ENCODE peak calls at places on chromosome 21, in eight cellular contexts. P, E, Q, W, S, U, T and C are unnamed samples.

GRCh38 chr21:45617021-45617930 is 26.2 kb upstream of the PCBP3 start:
- DNase-seq in E (no peak), U (no peak), P (no peak), S (no peak), Q (no peak), W (no peak), T (peak), C (peak)

GRCh38 chr21:43734131-43734634 is 15.3 kb downstream of the PDXK start:
- DNase-seq in E (peak), T (no peak), P (no peak), Q (no peak), S (no peak), U (no peak), W (no peak), C (peak)

GRCh38 chr21:31781737-31782136 is 49.8 kb upstream of the SCAF4 start:
- DNase-seq in E (peak), T (no peak), P (peak), Q (peak), S (peak), U (no peak), W (peak), C (no peak)

GRCh38 chr21:46245213-46245915 is 16.8 kb upstream of the LSS start:
- DNase-seq in P (no peak), Q (no peak), S (no peak), E (no peak), T (no peak), U (no peak), W (no peak), C (no peak)

GRCh38 chr21:20997308-20997632 is 939 bp upstream of the NCAM2 start:
- DNase-seq in T (no peak), U (no peak), S (no peak), E (no peak), P (no peak), W (no peak), Q (no peak), C (no peak)

GRCh38 chr21:31682625-31683024 is 23.1 kb downstream of the SOD1 start:
- DNase-seq in U (no peak), T (no peak), S (no peak), W (no peak), Q (no peak), E (no peak), P (peak), C (no peak)

GRCh38 chr21:45971487-45972352 is 9.8 kb upstream of the COL6A1 start:
- DNase-seq in P (peak), U (peak), W (peak), Q (peak), E (peak), S (no peak), T (no peak), C (no peak)

GRCh38 chr21:37712204-37712934 is 203.9 kb downstream of the KCNJ6 start:
- DNase-seq in E (peak), W (peak), U (peak), S (peak), P (peak), Q (peak), T (peak), C (no peak)

GRCh38 chr21:26844258-26845065 is 747 bp downstream of the ADAMTS1 start:
- DNase-seq in P (peak), S (no peak), T (no peak), Q (no peak), W (peak), U (no peak), E (peak), C (no peak)

GRCh38 chr21:23480591-23481270 is 2126.6 kb downstream of the MRPL39 start:
- DNase-seq in S (no peak), E (no peak), U (no peak), P (no peak), T (no peak), W (no peak), Q (no peak), C (no peak)

DNA sequence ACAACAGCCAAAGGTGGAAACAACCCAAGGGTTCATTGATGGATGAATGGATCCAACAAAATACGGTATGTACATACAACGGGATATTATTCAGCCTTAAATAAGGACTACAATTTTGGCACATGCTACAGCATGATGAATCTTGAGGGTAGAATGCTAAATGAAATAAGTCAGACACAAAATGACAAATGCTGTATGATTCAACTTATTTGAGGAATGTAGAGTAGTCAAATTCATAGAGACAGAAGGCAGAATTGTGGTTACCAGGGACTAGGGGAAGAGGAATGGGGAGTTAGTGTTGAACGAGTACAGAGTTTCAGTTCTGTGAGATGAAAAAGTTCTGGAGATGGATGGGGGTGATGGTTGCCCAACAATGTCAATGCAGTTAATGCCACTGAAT is 118.0 kb upstream of the PAXBP1 start:
- DNase-seq in U (no peak), E (no peak), T (no peak), S (no peak), W (no peak), P (no peak), Q (no peak), C (no peak)
- TF ChIP-seq CTCF in U (no peak), E (no peak), T (no peak), S (no peak), W (no peak), P (no peak), Q (no peak), C (no peak)

GRCh38 chr21:28793043-28793442 is 199.6 kb downstream of the LTN1 start:
- DNase-seq in U (no peak), W (no peak), Q (no peak), P (peak), S (no peak), T (peak), E (peak), C (no peak)
- TF ChIP-seq CTCF in U (peak), W (peak), Q (no peak), P (peak), S (no peak), T (no peak), E (peak), C (peak)

GRCh38 chr21:42574234-42575027 is 60.8 kb downstream of the SLC37A1 start:
- DNase-seq in E (no peak), Q (no peak), U (no peak), T (peak), S (no peak), P (peak), W (no peak), C (no peak)
- TF ChIP-seq CTCF in E (peak), Q (no peak), U (peak), T (peak), S (no peak), P (peak), W (no peak), C (peak)

GRCh38 chr21:18951291-18952038 is 547.9 kb upstream of the TMPRSS15 start:
- DNase-seq in P (no peak), Q (no peak), S (no peak), W (peak), E (peak), T (peak), U (no peak), C (no peak)
- TF ChIP-seq CTCF in P (no peak), Q (no peak), S (no peak), W (peak), E (peak), T (peak), U (no peak), C (peak)

GRCh38 chr21:42277593-42277992 is 37.6 kb downstream of the TFF3 start:
- DNase-seq in U (no peak), P (peak), S (no peak), W (no peak), T (no peak), E (peak), Q (no peak), C (no peak)
- TF ChIP-seq CTCF in U (no peak), P (no peak), S (no peak), W (no peak), T (no peak), E (no peak), Q (no peak), C (no peak)

GRCh38 chr21:34801519-34802132 is 132.8 kb downstream of the CLIC6 start:
- DNase-seq in T (peak), W (no peak), S (no peak), P (no peak), Q (no peak), E (no peak), U (no peak), C (no peak)
- TF ChIP-seq CTCF in T (no peak), W (no peak), S (peak), P (peak), Q (no peak), E (peak), U (peak), C (peak)

DNA sequence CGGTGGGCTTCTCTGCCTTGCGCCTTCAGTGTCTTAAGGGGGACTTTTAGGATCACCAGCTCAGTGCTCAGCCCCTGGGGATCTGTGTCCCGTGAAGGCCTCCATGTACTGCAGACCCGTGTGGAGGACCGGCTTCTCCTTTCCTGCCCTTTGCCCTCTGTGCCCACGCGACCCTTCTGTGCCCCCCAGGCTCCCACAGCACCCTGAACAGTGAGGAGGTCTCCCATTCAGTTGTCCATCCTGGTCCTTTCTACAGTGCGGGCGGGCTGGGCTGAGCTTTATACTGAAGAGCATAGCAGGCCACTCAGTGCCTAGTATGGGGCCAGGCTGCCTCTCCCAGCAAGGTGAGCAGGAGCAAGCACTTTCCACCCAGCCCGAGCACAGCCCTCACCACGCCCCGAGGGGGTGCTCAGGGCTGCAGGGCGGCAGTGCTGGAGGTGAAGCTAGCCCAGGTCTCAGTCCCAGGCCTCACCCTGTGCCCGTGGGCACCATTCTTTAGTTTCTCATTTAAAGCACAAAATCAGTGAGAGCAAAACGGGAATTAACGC is 7.6 kb upstream of the TFF1 start:
- DNase-seq in Q (no peak), W (no peak), P (no peak), T (no peak), U (no peak), E (no peak), S (no peak), C (peak)
- TF ChIP-seq CTCF in Q (no peak), W (no peak), P (no peak), T (no peak), U (no peak), E (no peak), S (no peak), C (no peak)